ENCODE peak calls at places on chromosomes 12 and 14, in ten cellular contexts. U, L, B, W, Z, E, P, A, F and S are unnamed samples.

GRCh38 chr12:102958073-102958829 is 777 bp downstream of the ASCL1 start:
- DNase-seq in B (peak; percentile 21), W (no peak), L (peak; percentile 36), F (peak; percentile 63), E (no peak), A (peak; percentile 50), Z (no peak), P (no peak), U (no peak), S (peak; percentile 50)

GRCh38 chr12:103817791-103818190 is 23.2 kb downstream of the NT5DC3 start:
- DNase-seq in U (no peak), W (no peak), E (no peak), P (no peak), A (no peak), F (no peak), Z (no peak), L (no peak), B (no peak), S (no peak)

GRCh38 chr14:67618617-67619063 is 1.1 kb upstream of the ARG2 start:
- DNase-seq in W (no peak), F (no peak), A (peak; percentile 88), B (peak; percentile 67), U (no peak), Z (peak; percentile 72), L (peak; percentile 92), P (peak; percentile 17), E (peak; percentile 44), S (peak; percentile 74)

GRCh38 chr14:23360496-23360895 is 4.5 kb downstream of the EFS start:
- DNase-seq in L (no peak), B (peak; percentile 35), U (no peak), E (no peak), W (no peak), F (peak; percentile 70), Z (no peak), P (no peak), A (no peak), S (no peak)

GRCh38 chr12:47991106-47991550 is 13.1 kb downstream of the COL2A1 start:
- DNase-seq in A (no peak), L (no peak), P (no peak), E (no peak), F (peak; percentile 12), Z (no peak), U (no peak), W (no peak), B (no peak), S (no peak)

GRCh38 chr12:119593578-119594398 is at the start of gene TMEM233:
- DNase-seq in L (no peak), E (no peak), W (no peak), U (peak; percentile 69), F (peak; percentile 83), B (no peak), Z (no peak), A (peak; percentile 20), P (no peak), S (no peak)

GRCh38 chr14:62015945-62016344 is 253.7 kb downstream of the SNAPC1 start:
- DNase-seq in Z (no peak), F (no peak), P (no peak), U (no peak), A (peak; percentile 2), W (no peak), E (no peak), B (no peak), L (no peak), S (no peak)

GRCh38 chr12:125549836-125550235 is 484.6 kb downstream of the AACS start:
- DNase-seq in L (no peak), Z (peak; percentile 2), W (no peak), P (no peak), U (no peak), B (no peak), E (no peak), A (no peak), F (no peak), S (no peak)

GRCh38 chr14:50099335-50099734 is 17.0 kb downstream of the VCPKMT start:
- DNase-seq in E (no peak), A (no peak), W (no peak), F (no peak), B (no peak), P (no peak), U (no peak), Z (no peak), L (no peak), S (no peak)

GRCh38 chr12:6181583-6182278 is 18.5 kb upstream of the CD9 start:
- DNase-seq in B (no peak), W (no peak), Z (no peak), L (peak; percentile 50), A (peak; percentile 20), P (no peak), F (no peak), U (no peak), E (no peak), S (no peak)

DNA sequence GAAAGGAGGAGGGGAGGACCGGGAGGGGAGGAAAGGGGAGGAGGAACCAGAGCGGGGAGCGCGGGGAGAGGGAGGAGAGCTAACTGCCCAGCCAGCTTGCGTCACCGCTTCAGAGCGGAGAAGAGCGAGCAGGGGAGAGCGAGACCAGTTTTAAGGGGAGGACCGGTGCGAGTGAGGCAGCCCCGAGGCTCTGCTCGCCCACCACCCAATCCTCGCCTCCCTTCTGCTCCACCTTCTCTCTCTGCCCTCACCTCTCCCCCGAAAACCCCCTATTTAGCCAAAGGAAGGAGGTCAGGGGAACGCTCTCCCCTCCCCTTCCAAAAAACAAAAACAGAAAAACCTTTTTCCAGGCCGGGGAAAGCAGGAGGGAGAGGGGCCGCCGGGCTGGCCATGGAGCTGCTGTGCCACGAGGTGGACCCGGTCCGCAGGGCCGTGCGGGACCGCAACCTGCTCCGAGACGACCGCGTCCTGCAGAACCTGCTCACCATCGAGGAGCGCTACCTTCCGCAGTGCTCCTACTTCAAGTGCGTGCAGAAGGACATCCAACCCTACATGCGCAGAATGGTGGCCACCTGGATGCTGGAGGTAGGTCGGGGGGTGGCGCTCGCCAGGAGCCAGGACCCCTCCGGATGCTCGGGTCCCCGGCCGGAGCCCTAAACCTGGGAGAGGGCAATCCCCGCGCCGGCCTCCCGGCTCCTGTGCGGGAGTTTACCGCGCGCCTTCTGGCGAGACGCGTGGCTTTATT is at the start of gene CCND2:
- DNase-seq in F (peak; percentile 95), P (peak; percentile 94), Z (no peak), E (peak; percentile 74), L (peak; percentile 91), A (peak; percentile 73), W (peak; percentile 92), U (peak; percentile 86), B (peak; percentile 53), S (peak; percentile 71)
- H3K4me3 ChIP-seq in F (peak within 1 kb of the TSS; percentile 88), P (peak within 1 kb of the TSS; percentile 47), Z (no peak within 1 kb of the TSS), E (peak within 1 kb of the TSS; percentile 75), L (peak within 1 kb of the TSS; percentile 71), A (peak within 1 kb of the TSS; percentile 62), W (peak within 1 kb of the TSS; percentile 77), U (peak within 1 kb of the TSS; percentile 69), B (peak within 1 kb of the TSS; percentile 46), S (peak within 1 kb of the TSS; percentile 91)

DNA sequence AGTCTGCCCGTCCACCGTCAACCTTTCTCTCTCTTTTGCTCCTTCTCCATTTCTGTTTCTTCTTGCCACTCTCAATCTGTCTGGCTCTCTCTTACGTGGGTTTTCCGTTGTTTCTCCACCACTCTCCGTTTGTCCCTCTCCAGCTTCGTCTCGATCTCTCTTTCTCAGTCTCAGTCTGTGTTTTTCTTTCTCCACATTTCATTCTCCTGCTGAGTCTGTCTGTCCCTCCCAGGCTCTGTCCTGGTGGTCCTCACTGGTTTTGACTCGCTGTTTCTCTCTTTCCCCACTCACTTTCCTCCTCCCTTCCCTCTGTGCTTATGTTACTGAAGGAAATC is 102.9 kb upstream of the MAP1LC3B2 start:
- DNase-seq in F (no peak), A (no peak), P (no peak), L (no peak), U (no peak), W (no peak), E (no peak), Z (no peak), B (no peak), S (no peak)
- H3K4me3 ChIP-seq in F (no peak overlapping the region), A (no peak overlapping the region), P (no peak overlapping the region), L (no peak overlapping the region), U (no peak overlapping the region), W (no peak overlapping the region), E (no peak overlapping the region), Z (no peak overlapping the region), B (no peak overlapping the region), S (no peak overlapping the region)

GRCh38 chr14:99195602-99196309 is 76.2 kb downstream of the BCL11B start:
- DNase-seq in U (no peak), L (no peak), A (no peak), Z (no peak), E (no peak), W (no peak), P (no peak), B (no peak), F (no peak), S (no peak)

GRCh38 chr14:99196310-99196650 is 75.7 kb downstream of the BCL11B start:
- DNase-seq in U (no peak), Z (no peak), W (no peak), L (no peak), A (no peak), B (no peak), F (no peak), P (no peak), E (no peak), S (no peak)

GRCh38 chr14:99192823-99193222 is 79.2 kb downstream of the BCL11B start:
- DNase-seq in P (no peak), E (no peak), W (no peak), Z (no peak), B (no peak), U (no peak), A (no peak), L (no peak), F (no peak), S (no peak)

GRCh38 chr14:99194736-99195135 is 77.3 kb downstream of the BCL11B start:
- DNase-seq in A (no peak), E (no peak), P (no peak), B (no peak), F (no peak), L (no peak), U (no peak), Z (no peak), W (no peak), S (no peak)

GRCh38 chr14:99194136-99194535 is 77.9 kb downstream of the BCL11B start:
- DNase-seq in A (no peak), W (no peak), F (no peak), L (no peak), B (no peak), U (no peak), Z (no peak), E (no peak), P (no peak), S (no peak)
- H3K4me3 ChIP-seq in A (no peak overlapping the region), W (no peak overlapping the region), F (no peak overlapping the region), L (no peak overlapping the region), B (no peak overlapping the region), U (no peak overlapping the region), Z (no peak overlapping the region), E (no peak overlapping the region), P (no peak overlapping the region), S (peak overlapping the region; percentile 84)

GRCh38 chr12:80359703-80360102 is 84.3 kb upstream of the PTPRQ start:
- DNase-seq in F (no peak), A (no peak), P (no peak), E (no peak), B (no peak), L (no peak), W (no peak), Z (no peak), U (no peak), S (no peak)

DNA sequence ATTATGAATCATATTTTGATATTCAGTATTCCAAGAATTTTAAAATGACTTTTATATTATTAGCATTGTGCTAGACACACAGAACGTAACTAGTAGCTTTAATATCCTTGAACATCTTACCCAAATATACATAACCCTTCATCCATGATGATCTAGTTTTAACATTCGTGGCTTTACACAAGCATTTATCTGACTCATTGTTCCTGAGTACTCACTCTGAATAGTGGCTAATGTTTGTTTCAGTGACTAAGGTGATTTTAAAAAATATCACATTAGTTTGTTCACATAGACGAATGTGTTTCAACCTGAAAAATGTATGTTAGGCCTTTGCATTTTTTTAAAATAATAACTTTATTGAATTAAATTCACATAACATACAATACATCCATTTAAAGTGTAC is 80.0 kb upstream of the PTPRQ start:
- DNase-seq in A (no peak), U (no peak), L (peak; percentile 1), E (no peak), P (no peak), Z (no peak), W (no peak), B (no peak), F (no peak), S (no peak)
- H3K4me3 ChIP-seq in A (no peak overlapping the region), U (no peak overlapping the region), L (no peak overlapping the region), E (no peak overlapping the region), P (no peak overlapping the region), Z (no peak overlapping the region), W (no peak overlapping the region), B (no peak overlapping the region), F (no peak overlapping the region), S (no peak overlapping the region)